ENCODE peak calls at places on chromosomes 7 and 10, in eight cellular contexts. W, U, Z, K, G, E, A and I are unnamed samples.

GRCh38 chr7:158722574-158723237 is 18.1 kb upstream of the NCAPG2 start:
- DNase-seq in Z (no peak), U (no peak), W (no peak), E (no peak), A (no peak), K (no peak), G (no peak), I (no peak)

GRCh38 chr10:71268247-71268691 is 50.8 kb upstream of the SLC29A3 start:
- DNase-seq in U (no peak), Z (no peak), K (peak; percentile 68), G (peak; percentile 63), E (no peak), W (peak; percentile 39), A (no peak), I (peak; percentile 43)

GRCh38 chr10:27747096-27747451 is 1.5 kb upstream of the MKX start:
- DNase-seq in Z (no peak), E (no peak), K (no peak), W (no peak), A (no peak), U (no peak), G (peak; percentile 5), I (no peak)

GRCh38 chr10:103870503-103870902 is 15.1 kb upstream of the SH3PXD2A start:
- DNase-seq in U (no peak), K (no peak), E (no peak), A (no peak), G (peak; percentile 40), Z (no peak), W (no peak), I (no peak)

GRCh38 chr7:38831262-38831661 is 77.7 kb downstream of the VPS41 start:
- DNase-seq in E (no peak), G (no peak), W (no peak), Z (no peak), A (no peak), U (no peak), K (no peak), I (no peak)

GRCh38 chr7:8284606-8285005 is 22.6 kb upstream of the ICA1 start:
- DNase-seq in G (no peak), K (no peak), A (no peak), W (no peak), U (no peak), Z (peak; percentile 87), E (peak; percentile 64), I (peak; percentile 10)

GRCh38 chr7:83148776-83149175 is 13.9 kb downstream of the PCLO start:
- DNase-seq in W (peak; percentile 10), E (no peak), U (no peak), Z (no peak), A (no peak), K (no peak), G (no peak), I (no peak)

GRCh38 chr10:88395677-88396076 is 187.4 kb downstream of the RNLS start:
- DNase-seq in E (no peak), U (no peak), K (no peak), G (peak; percentile 17), Z (no peak), W (no peak), A (no peak), I (no peak)

GRCh38 chr10:58513189-58514101 is 773 bp downstream of the BICC1 start:
- DNase-seq in K (peak; percentile 70), U (peak; percentile 89), G (peak; percentile 84), A (peak; percentile 66), W (peak; percentile 69), Z (peak; percentile 31), E (peak; percentile 36), I (peak; percentile 36)

GRCh38 chr7:149860821-149861727 is 12.7 kb upstream of the ATP6V0E2 start:
- DNase-seq in W (peak; percentile 23), K (no peak), G (no peak), Z (no peak), U (no peak), A (no peak), E (no peak), I (no peak)

GRCh38 chr7:64885520-64886240 is 17.4 kb upstream of the ZNF273 start:
- DNase-seq in G (no peak), A (peak; percentile 10), K (peak; percentile 2), Z (no peak), U (peak; percentile 19), W (no peak), E (no peak), I (no peak)

GRCh38 chr10:84348431-84348830 is 20.0 kb downstream of the CCSER2 start:
- DNase-seq in E (no peak), K (no peak), Z (no peak), A (no peak), G (peak; percentile 83), W (no peak), U (no peak), I (no peak)

GRCh38 chr7:102883098-102883860 is 29.5 kb upstream of the LRRC17 start:
- DNase-seq in A (no peak), U (no peak), G (peak; percentile 76), W (no peak), K (no peak), Z (no peak), E (no peak), I (no peak)

GRCh38 chr10:89502556-89502955 is 32.8 kb downstream of the SLC16A12 start:
- DNase-seq in Z (no peak), U (no peak), W (no peak), K (no peak), G (peak; percentile 85), A (no peak), E (no peak), I (no peak)

GRCh38 chr7:31935115-31935514 is 135.1 kb downstream of the PDE1C start:
- DNase-seq in Z (no peak), E (no peak), K (no peak), U (no peak), G (no peak), A (no peak), W (no peak), I (no peak)

GRCh38 chr7:30921540-30921930 is 9.9 kb downstream of the AQP1 start:
- DNase-seq in U (no peak), A (peak; percentile 24), K (no peak), G (no peak), Z (no peak), W (no peak), E (peak; percentile 11), I (no peak)

GRCh38 chr10:21060626-21061025 is 163.5 kb upstream of the NEBL start:
- DNase-seq in W (no peak), K (no peak), G (no peak), Z (no peak), U (no peak), E (no peak), A (no peak), I (no peak)

GRCh38 chr10:97553575-97554100 is 18.9 kb upstream of the ANKRD2 start:
- DNase-seq in Z (peak; percentile 68), A (peak; percentile 76), W (peak; percentile 76), K (peak; percentile 72), U (peak; percentile 82), E (peak; percentile 69), G (peak; percentile 70), I (peak; percentile 90)

GRCh38 chr7:75807452-75807851 is 6.2 kb downstream of the CCL24 start:
- DNase-seq in A (no peak), U (no peak), G (no peak), K (no peak), W (no peak), Z (no peak), E (no peak), I (no peak)

GRCh38 chr7:52897708-52898107 is 137.7 kb upstream of the POM121L12 start:
- DNase-seq in K (no peak), E (no peak), Z (no peak), A (no peak), U (peak; percentile 83), G (no peak), W (no peak), I (no peak)

DNA sequence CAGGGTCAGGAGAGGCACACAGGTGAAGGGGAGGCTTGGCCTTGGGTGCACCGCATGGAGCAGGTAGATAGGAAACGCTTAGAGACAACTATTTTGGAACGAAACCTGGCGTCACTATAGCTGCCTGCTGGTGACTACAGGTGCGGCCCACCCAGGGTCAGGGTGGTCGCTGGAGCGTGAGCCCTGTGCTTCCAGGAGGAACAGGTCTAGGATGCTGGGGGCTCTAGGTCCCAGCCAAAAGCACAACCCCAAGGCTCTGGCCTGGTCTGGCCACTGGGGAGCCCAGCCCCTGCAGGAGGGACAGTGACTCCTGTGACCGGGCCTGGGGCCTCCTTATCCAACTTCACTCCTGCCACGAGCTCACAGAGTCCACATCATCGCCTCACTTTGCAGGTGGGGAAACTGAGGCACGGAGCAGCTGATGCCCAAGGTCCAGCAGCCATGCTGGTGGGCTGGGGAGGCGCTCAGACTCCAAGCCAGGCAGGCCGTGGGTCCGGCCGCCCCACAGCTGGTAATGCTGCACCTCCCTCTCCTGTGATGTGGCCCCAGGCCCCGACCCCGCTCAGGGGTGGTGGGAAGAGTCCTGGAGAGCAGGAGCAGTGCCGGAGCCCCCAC is 9.0 kb downstream of the LFNG start:
- DNase-seq in A (no peak), Z (no peak), E (no peak), W (no peak), U (no peak), G (no peak), K (peak; percentile 34), I (no peak)
- H3K4me1 ChIP-seq in A (peaks cover 62% of the 10 kb centered on the region), Z (peaks cover 79% of the 10 kb centered on the region), E (peaks cover 81% of the 10 kb centered on the region), W (peaks cover 76% of the 10 kb centered on the region), U (peaks cover 14% of the 10 kb centered on the region), G (peaks cover 36% of the 10 kb centered on the region), K (peaks cover 9% of the 10 kb centered on the region), I (peaks cover 51% of the 10 kb centered on the region)

GRCh38 chr7:134901389-134902020 is 84.8 kb upstream of the AGBL3 start:
- DNase-seq in A (no peak), Z (no peak), W (no peak), G (no peak), U (no peak), K (no peak), E (no peak), I (no peak)
- TF ChIP-seq POLR2A in A (no peak), Z (no peak), W (no peak), G (no peak), U (no peak), K (no peak), E (no peak), I (no peak)

DNA sequence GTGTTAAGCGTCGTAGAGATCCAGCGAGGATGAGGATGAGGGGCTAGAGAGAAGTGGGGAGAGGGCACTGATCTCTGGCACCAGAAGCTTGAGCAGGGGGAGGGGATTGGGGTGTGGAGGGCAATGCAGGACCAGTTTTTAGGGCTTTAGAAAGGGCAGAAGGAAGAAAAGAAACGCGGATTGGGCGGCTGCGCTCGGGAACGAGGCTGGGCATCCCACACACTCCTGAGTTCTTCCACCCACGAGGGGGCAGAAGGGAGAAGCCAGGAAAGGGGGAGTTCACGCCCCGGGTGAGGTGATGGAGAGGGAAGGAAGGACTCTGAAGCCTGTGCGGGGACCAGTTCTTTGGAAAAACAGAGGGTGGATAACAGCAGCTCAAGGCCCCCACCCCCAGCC is 6.1 kb upstream of the VGF start:
- DNase-seq in G (no peak), K (no peak), W (no peak), A (no peak), U (no peak), Z (no peak), E (no peak), I (no peak)
- H3K4me3 ChIP-seq in G (no peak overlapping the region), K (no peak overlapping the region), W (peak overlapping the region; percentile 6), A (no peak overlapping the region), U (no peak overlapping the region), Z (no peak overlapping the region), E (no peak overlapping the region), I (no peak overlapping the region)

DNA sequence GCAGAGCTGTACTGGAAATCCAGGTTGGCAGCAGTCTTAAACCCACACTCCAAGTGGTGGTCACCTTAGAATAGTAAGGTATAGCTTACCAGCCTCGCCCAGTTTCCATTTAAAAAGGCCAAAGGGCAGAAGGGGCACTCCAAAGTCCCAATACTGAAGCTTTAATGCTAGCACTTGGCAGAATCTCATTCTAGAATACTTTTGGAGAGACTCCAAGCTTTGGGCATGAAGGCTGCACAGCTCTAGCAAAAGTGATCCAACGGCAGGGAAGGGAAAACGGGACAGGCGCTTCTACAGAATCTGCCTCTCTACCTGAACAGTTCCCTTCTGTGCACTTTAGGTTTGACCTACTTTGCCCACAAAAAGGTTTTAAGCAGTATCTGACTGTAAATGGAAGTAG is 19.7 kb downstream of the SMURF1 start:
- DNase-seq in E (no peak), W (no peak), A (no peak), Z (no peak), U (no peak), K (no peak), G (no peak), I (no peak)
- H3K4me1 ChIP-seq in E (peaks cover 54% of the 10 kb centered on the region), W (peaks cover 63% of the 10 kb centered on the region), A (peaks cover 6% of the 10 kb centered on the region), Z (peaks cover 72% of the 10 kb centered on the region), U (peaks cover 82% of the 10 kb centered on the region), K (peaks cover 18% of the 10 kb centered on the region), G (peaks cover 22% of the 10 kb centered on the region), I (peaks cover 76% of the 10 kb centered on the region)